ENCODE peak calls at places on chromosomes 1 and 21, in four cellular contexts. Z is stimulated activated CD8-positive, alpha-beta memory T cell treated with anti-CD3 and anti-CD28 coated beads, Interleukin-15, amount 100 ng/mL, for 4 hours; P is occipital lobe; K is activated T-cell treated with anti-CD3 and anti-CD28 coated beads for 1 hour. D is an unnamed sample.

GRCh38 chr1:150560986-150561829 is 12.0 kb downstream of the ADAMTSL4 start:
- DNase-seq in Z (peak), P (peak), K (peak), D (peak)

GRCh38 chr21:44018813-44019567 is 6.9 kb downstream of the TRAPPC10 start:
- DNase-seq in Z (no peak), P (no peak), K (no peak), D (no peak)

GRCh38 chr1:223244366-223245103 is 101.5 kb upstream of the TLR5 start:
- DNase-seq in Z (no peak), P (no peak), K (no peak), D (no peak)

GRCh38 chr1:209805875-209806760 is at the start of gene IRF6:
- DNase-seq in Z (peak), P (no peak), K (peak), D (peak)

GRCh38 chr1:168939131-168939946 is 167.2 kb upstream of the ATP1B1 start:
- DNase-seq in Z (no peak), P (no peak), K (no peak), D (no peak)

GRCh38 chr21:32099812-32100416 is 178.9 kb downstream of the MIS18A start:
- DNase-seq in Z (no peak), P (no peak), K (no peak), D (peak)

GRCh38 chr1:54854376-54855020 is 32.5 kb downstream of the DHCR24 start:
- DNase-seq in Z (no peak), P (no peak), K (no peak), D (no peak)

GRCh38 chr1:25474439-25475047 is 43.8 kb downstream of the MACO1 start:
- DNase-seq in Z (no peak), P (no peak), K (no peak), D (no peak)

GRCh38 chr21:28601708-28602107 is 391.0 kb downstream of the LTN1 start:
- DNase-seq in Z (no peak), P (no peak), K (no peak), D (no peak)

GRCh38 chr1:47837866-47838561 is 159.2 kb downstream of the TRABD2B start:
- DNase-seq in Z (no peak), P (no peak), K (no peak), D (no peak)

GRCh38 chr1:210292276-210292851 is 36.3 kb upstream of the HHAT start:
- DNase-seq in Z (peak), P (no peak), K (peak), D (peak)

GRCh38 chr1:230288641-230289349 is 137.3 kb downstream of the PGBD5 start:
- DNase-seq in Z (no peak), P (no peak), K (no peak), D (peak)

GRCh38 chr21:33824156-33824941 is 91.3 kb downstream of the ATP5PO start:
- DNase-seq in Z (no peak), P (no peak), K (no peak), D (no peak)

GRCh38 chr1:72915581-72915980 is 633.2 kb upstream of the NEGR1 start:
- DNase-seq in Z (no peak), P (no peak), K (no peak), D (peak)

GRCh38 chr1:26327956-26328362 is 10.2 kb downstream of the CD52 start:
- DNase-seq in Z (no peak), P (no peak), K (no peak), D (no peak)

GRCh38 chr1:102790997-102791396 is 317.3 kb downstream of the COL11A1 start:
- DNase-seq in Z (no peak), P (no peak), K (no peak), D (no peak)

GRCh38 chr1:151059342-151060240 is at the start of gene CDC42SE1:
- DNase-seq in Z (peak), P (peak), K (peak), D (peak)

GRCh38 chr1:182588460-182589396 is at the start of gene RNASEL:
- DNase-seq in Z (peak), P (peak), K (peak), D (peak)

GRCh38 chr1:44084998-44085675 is 33.5 kb upstream of the KLF17 start:
- DNase-seq in Z (no peak), P (no peak), K (no peak), D (no peak)

GRCh38 chr1:66778969-66779368 is 22.1 kb downstream of the INSL5 start:
- DNase-seq in Z (no peak), P (no peak), K (no peak), D (no peak)

GRCh38 chr1:89609781-89610456 is 23.0 kb upstream of the LRRC8C start:
- DNase-seq in Z (no peak), P (no peak), K (peak), D (no peak)

GRCh38 chr1:244837597-244838258 is 2.3 kb downstream of the COX20 start:
- DNase-seq in Z (no peak), P (no peak), K (no peak), D (no peak)

GRCh38 chr1:229378586-229379442 is 36.0 kb upstream of the CCSAP start:
- DNase-seq in Z (no peak), P (no peak), K (no peak), D (peak)

GRCh38 chr1:33131191-33131590 is 50.2 kb downstream of the AZIN2 start:
- DNase-seq in Z (no peak), P (no peak), K (no peak), D (no peak)